ENCODE peak calls at places on chromosomes 5 and 9, in nine cellular contexts. S, V, Z, D, M, O, B, H and T are unnamed samples. For H3K36me3, the result is how much of the 10 kb centered on the place peaks cover.

GRCh38 chr5:80238778-80239679 is 16.8 kb downstream of the SERINC5 start:
- DNase-seq in S (peak), V (peak), Z (peak), D (peak), M (peak), O (peak), B (no peak), H (peak), T (no peak)

GRCh38 chr5:125376059-125376641 is 629.7 kb upstream of the ZNF608 start:
- DNase-seq in S (no peak), V (no peak), Z (no peak), D (no peak), M (no peak), O (peak), B (no peak), H (no peak), T (no peak)

GRCh38 chr5:169020102-169020501 is 280.8 kb downstream of the SLIT3 start:
- DNase-seq in S (no peak), V (no peak), Z (no peak), D (no peak), M (peak), O (peak), B (no peak), H (no peak), T (no peak)

GRCh38 chr9:99231708-99232107 is 9.6 kb downstream of the SEC61B start:
- DNase-seq in S (no peak), V (no peak), Z (no peak), D (no peak), M (no peak), O (peak), B (no peak), H (no peak), T (no peak)

GRCh38 chr5:20601678-20602100 is 613.7 kb upstream of the CDH18 start:
- DNase-seq in S (no peak), V (no peak), Z (no peak), D (no peak), M (no peak), O (peak), B (no peak), H (no peak), T (no peak)

GRCh38 chr5:143314664-143315063 is 88.8 kb downstream of the NR3C1 start:
- DNase-seq in S (no peak), V (no peak), Z (no peak), D (no peak), M (peak), O (peak), B (no peak), H (no peak), T (no peak)

GRCh38 chr5:141430332-141431113 is at the start of gene PCDHGA12:
- DNase-seq in S (no peak), V (no peak), Z (no peak), D (no peak), M (peak), O (peak), B (no peak), H (peak), T (no peak)

GRCh38 chr5:175840050-175840841 is 31.1 kb upstream of the CPLX2 start:
- DNase-seq in S (no peak), V (no peak), Z (no peak), D (no peak), M (no peak), O (peak), B (no peak), H (no peak), T (no peak)

GRCh38 chr9:121949364-121949763 is 143.7 kb downstream of the TTLL11 start:
- DNase-seq in S (no peak), V (no peak), Z (no peak), D (no peak), M (no peak), O (no peak), B (no peak), H (no peak), T (no peak)

GRCh38 chr5:137071526-137071925 is 427.6 kb downstream of the SPOCK1 start:
- DNase-seq in S (no peak), V (no peak), Z (no peak), D (no peak), M (no peak), O (no peak), B (no peak), H (no peak), T (no peak)

GRCh38 chr5:173925449-173926071 is 37.4 kb downstream of the CPEB4 start:
- DNase-seq in S (no peak), V (peak), Z (peak), D (no peak), M (peak), O (peak), B (peak), H (peak), T (peak)

GRCh38 chr9:133199648-133200321 is 9.3 kb downstream of the OBP2B start:
- DNase-seq in S (peak), V (peak), Z (peak), D (peak), M (no peak), O (no peak), B (peak), H (no peak), T (no peak)
- H3K27ac ChIP-seq in S (peak), V (peak), Z (no peak), D (no peak), M (no peak), O (no peak), B (no peak), H (peak), T (no peak)

GRCh38 chr5:93590511-93590910 is 7.5 kb downstream of the NR2F1 start:
- DNase-seq in S (no peak), V (no peak), Z (no peak), D (no peak), M (no peak), O (peak), B (no peak), H (no peak), T (no peak)
- H3K4me3 ChIP-seq in S (no peak), V (no peak), Z (no peak), D (no peak), M (no peak), O (peak), B (no peak), H (no peak), T (no peak)

DNA sequence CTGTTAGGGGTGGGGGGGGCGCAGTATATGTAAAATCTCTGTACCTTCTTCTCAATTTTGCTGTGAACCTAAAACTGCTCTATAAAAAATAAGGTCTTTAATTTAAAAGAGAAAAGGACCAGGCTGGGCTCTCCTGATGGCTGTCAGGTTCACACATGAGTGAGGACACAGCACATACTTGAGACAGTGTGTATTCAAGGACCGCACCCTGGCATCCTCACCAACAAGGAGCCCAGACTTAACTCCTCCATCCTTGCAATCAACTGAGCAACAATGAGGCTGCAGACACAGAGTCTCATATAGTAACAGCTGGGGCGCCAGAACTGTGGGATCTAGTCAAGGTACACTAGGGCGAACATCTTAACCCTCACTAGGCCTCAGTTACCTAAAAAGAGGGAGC is 9.8 kb downstream of the TNIP1 start:
- DNase-seq in S (no peak), V (no peak), Z (no peak), D (no peak), M (no peak), O (no peak), B (no peak), H (no peak), T (no peak)
- H3K36me3 ChIP-seq in S (under half), V (under half), Z (under half), D (under half), M (under half), O (under half), B (under half), H (under half), T (under half)

DNA sequence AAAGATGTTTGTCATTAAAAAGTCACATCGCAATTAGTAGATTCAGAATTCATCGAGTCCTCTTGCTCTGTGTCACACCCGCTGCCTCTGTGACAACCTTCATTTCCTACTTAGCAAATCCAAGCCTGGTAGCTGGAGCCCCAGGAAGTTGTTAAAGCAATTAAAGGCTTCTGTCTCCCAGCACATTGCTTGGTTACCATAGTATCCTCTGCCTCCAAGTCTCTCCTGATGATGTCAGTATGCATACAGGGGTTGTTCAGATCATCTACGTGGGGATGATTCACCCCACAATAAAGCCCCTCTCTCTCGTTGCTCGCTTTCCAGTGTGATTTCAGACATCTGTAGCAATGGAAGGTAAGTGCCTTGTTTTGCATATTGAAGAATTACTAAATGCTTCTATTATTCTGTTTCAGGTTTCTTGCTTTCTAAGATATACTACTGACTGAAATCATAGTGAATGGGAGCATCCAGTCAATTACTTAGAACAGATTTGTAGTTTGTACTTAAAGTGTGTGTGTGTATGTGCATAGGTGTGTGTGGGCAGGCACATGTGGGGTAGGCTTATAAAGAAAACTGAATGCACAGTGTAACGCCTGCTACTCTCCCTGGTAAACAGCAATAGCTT is 52.9 kb downstream of the PAM start:
- DNase-seq in S (no peak), V (peak), Z (no peak), D (no peak), M (peak), O (peak), B (no peak), H (no peak), T (no peak)
- H3K27ac ChIP-seq in S (no peak), V (no peak), Z (no peak), D (no peak), M (peak), O (no peak), B (no peak), H (peak), T (no peak)

DNA sequence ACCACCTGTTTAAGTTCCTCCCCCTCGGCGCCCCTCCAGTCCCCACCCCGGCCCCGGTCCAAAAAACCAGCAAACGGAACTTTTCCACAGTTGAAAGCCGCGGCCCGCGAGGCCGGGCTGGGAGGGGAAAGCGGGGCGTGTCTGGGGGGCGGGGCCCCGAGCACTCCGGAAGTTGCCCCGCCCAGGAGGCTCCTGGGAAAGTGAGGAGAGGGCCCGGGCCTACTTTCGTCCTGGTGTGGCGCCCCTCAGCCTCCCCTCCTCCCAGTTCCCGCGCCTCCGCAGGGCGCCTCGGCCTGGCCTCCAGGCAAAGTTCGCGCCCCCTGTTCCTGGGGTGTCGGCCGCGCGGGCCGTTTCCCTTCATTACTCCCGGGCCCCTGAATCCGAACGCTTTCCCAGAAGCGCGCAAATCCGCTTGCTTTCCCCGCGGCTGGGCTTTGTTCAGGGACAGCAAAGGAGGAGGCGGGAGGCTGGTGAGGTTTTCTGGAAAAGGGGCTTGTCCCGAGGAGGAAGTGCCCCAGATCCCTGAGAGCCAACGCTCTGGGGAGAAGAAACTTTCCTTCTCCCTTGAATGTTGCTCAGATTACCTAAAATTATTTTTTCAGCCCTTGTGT is 4.4 kb upstream of the DMRT3 start:
- DNase-seq in S (no peak), V (peak), Z (no peak), D (peak), M (no peak), O (no peak), B (no peak), H (no peak), T (no peak)
- H3K4me3 ChIP-seq in S (peak), V (peak), Z (peak), D (peak), M (no peak), O (no peak), B (no peak), H (peak), T (no peak)

GRCh38 chr5:6719896-6720560 is 6.8 kb downstream of the TENT4A start:
- DNase-seq in S (no peak), V (no peak), Z (no peak), D (no peak), M (no peak), O (no peak), B (no peak), H (no peak), T (no peak)
- H3K36me3 ChIP-seq in S (under half), V (under half), Z (under half), D (under half), M (under half), O (under half), B (under half), H (under half), T (under half)

GRCh38 chr5:43691893-43692292 is 88.9 kb downstream of the NNT start:
- DNase-seq in S (no peak), V (no peak), Z (no peak), D (no peak), M (no peak), O (no peak), B (no peak), H (no peak), T (no peak)
- H3K27ac ChIP-seq in S (no peak), V (no peak), Z (no peak), D (no peak), M (no peak), O (no peak), B (no peak), H (no peak), T (no peak)